ENCODE peak calls at places on chromosomes 1 and 21, in nine cellular contexts. V is iPS-NIHi11; H is stimulated activated effector memory CD8-positive, alpha-beta T cell treated with anti-CD3 and anti-CD28 coated beads, Interleukin-12 subunit alpha, Interleukin-12 subunit beta, amount 100 ng/mL, for 72 hours; U is T-cell; A is activated T-cell treated with anti-CD3 and anti-CD28 coated beads for 1 hour; N is NCI-H2029; M is PC-3; Z is effector memory CD8-positive, alpha-beta T cell; J is progenitor cell of endocrine pancreas. E is an unnamed sample.
A peak's percentile ranks its signal among the peaks of the same experiment; 100 is the strongest.

GRCh38 chr1:224067207-224067606 is 46.7 kb upstream of the FBXO28 start:
- DNase-seq in N (no peak), H (no peak), V (no peak), Z (no peak), J (no peak), A (no peak), M (no peak), U (no peak), E (no peak)

GRCh38 chr1:110628356-110629105 is 22.4 kb upstream of the KCNA2 start:
- DNase-seq in M (no peak), V (no peak), H (no peak), A (no peak), U (no peak), J (no peak), Z (no peak), N (no peak), E (no peak)

GRCh38 chr1:181397841-181398240 is 85.5 kb upstream of the CACNA1E start:
- DNase-seq in V (no peak), U (peak; percentile 37), H (no peak), Z (no peak), M (no peak), J (no peak), N (no peak), A (no peak), E (no peak)

GRCh38 chr21:38712076-38712475 is 93.7 kb upstream of the ETS2 start:
- DNase-seq in U (no peak), M (peak; percentile 72), N (peak; percentile 34), V (peak; percentile 65), A (no peak), Z (no peak), J (no peak), H (no peak), E (no peak)

GRCh38 chr1:234973426-234974250 is 155.0 kb downstream of the TOMM20 start:
- DNase-seq in A (no peak), J (no peak), V (no peak), H (no peak), N (peak; percentile 86), U (no peak), Z (no peak), M (no peak), E (no peak)

GRCh38 chr1:153349363-153350340 is 1.0 kb upstream of the PGLYRP4 start:
- DNase-seq in H (no peak), U (no peak), V (no peak), A (no peak), J (no peak), M (no peak), N (no peak), Z (no peak), E (no peak)

GRCh38 chr1:47295579-47295978 is 18.4 kb downstream of the STIL start:
- DNase-seq in U (no peak), H (no peak), M (no peak), N (no peak), J (no peak), A (no peak), Z (no peak), V (no peak), E (no peak)

GRCh38 chr1:58702766-58703165 is 2.9 kb upstream of the MYSM1 start:
- DNase-seq in Z (no peak), N (no peak), M (no peak), A (no peak), V (no peak), H (no peak), U (no peak), J (no peak), E (no peak)

GRCh38 chr1:201702936-201703335 is 126.0 kb upstream of the IPO9 start:
- DNase-seq in N (peak; percentile 92), J (no peak), H (no peak), Z (no peak), U (no peak), A (no peak), V (peak; percentile 75), M (no peak), E (no peak)

GRCh38 chr1:160366731-160367515 is at the start of gene NHLH1:
- DNase-seq in H (no peak), A (no peak), U (no peak), M (no peak), J (no peak), Z (no peak), N (no peak), V (peak; percentile 74), E (no peak)

GRCh38 chr1:40662151-40662550 is 3.3 kb downstream of the RIMS3 start:
- DNase-seq in U (no peak), H (no peak), Z (no peak), A (no peak), M (no peak), V (no peak), J (no peak), N (no peak), E (no peak)

GRCh38 chr1:43618521-43619313 is 31.2 kb upstream of the KDM4A start:
- DNase-seq in U (no peak), V (no peak), H (no peak), M (no peak), Z (no peak), A (no peak), J (no peak), N (no peak), E (no peak)

GRCh38 chr21:46366561-46366960 is 42.6 kb downstream of the PCNT start:
- DNase-seq in U (no peak), V (no peak), H (no peak), A (no peak), N (no peak), M (no peak), J (no peak), Z (no peak), E (no peak)

GRCh38 chr1:5485968-5486665 is 506.1 kb downstream of the NPHP4 start:
- DNase-seq in H (no peak), M (no peak), J (no peak), Z (no peak), A (no peak), N (peak; percentile 66), U (no peak), V (no peak), E (no peak)